ENCODE peak calls at places on chromosomes 7 and 10, in nine cellular contexts. B is neuronal stem cell; K is CD8-positive, alpha-beta memory T cell; D is H7; H is MG63; W is fibroblast of the aortic adventitia; Z is foreskin fibroblast; G is endothelial cell of umbilical vein; C is ovary. R is an unnamed sample.

GRCh38 chr7:157613575-157614322 is 276.9 kb downstream of the DNAJB6 start:
- DNase-seq in B (no peak), C (peak), K (no peak), G (no peak), W (no peak), D (peak), Z (peak), H (no peak), R (no peak)

GRCh38 chr7:35993663-35994622 is 159.1 kb upstream of the EEPD1 start:
- DNase-seq in K (no peak), D (no peak), G (no peak), C (no peak), Z (peak), W (no peak), H (peak), B (peak), R (peak)

GRCh38 chr10:62528441-62528840 is 154.3 kb downstream of the ZNF365 start:
- DNase-seq in G (no peak), K (peak), H (no peak), C (no peak), D (no peak), B (no peak), W (no peak), Z (no peak), R (no peak)

GRCh38 chr10:21171936-21172773 is 275.0 kb upstream of the NEBL start:
- DNase-seq in B (no peak), K (no peak), W (no peak), D (no peak), Z (no peak), C (no peak), G (no peak), H (no peak), R (no peak)

GRCh38 chr10:58637372-58637771 is 124.7 kb downstream of the BICC1 start:
- DNase-seq in Z (peak), B (no peak), W (peak), H (peak), G (no peak), C (no peak), D (no peak), K (no peak), R (peak)

GRCh38 chr7:67788689-67789088 is 792.1 kb downstream of the TYW1 start:
- DNase-seq in Z (peak), W (peak), K (no peak), H (no peak), D (peak), B (no peak), C (no peak), G (no peak), R (peak)

GRCh38 chr7:17580141-17580540 is 281.7 kb downstream of the AHR start:
- DNase-seq in W (peak), K (no peak), H (peak), G (no peak), Z (peak), D (no peak), C (no peak), B (no peak), R (peak)

GRCh38 chr7:158398750-158399149 is 188.9 kb downstream of the PTPRN2 start:
- DNase-seq in H (no peak), C (no peak), W (no peak), G (no peak), Z (no peak), K (no peak), D (no peak), B (no peak), R (no peak)

GRCh38 chr7:73827568-73828106 is 3.2 kb upstream of the CLDN4 start:
- DNase-seq in C (no peak), D (peak), K (no peak), H (no peak), B (no peak), W (no peak), Z (no peak), G (peak), R (no peak)

GRCh38 chr7:519429-519973 is at the start of gene PDGFA:
- DNase-seq in C (peak), D (peak), K (no peak), W (peak), H (peak), Z (peak), G (no peak), B (no peak), R (peak)

GRCh38 chr10:32454148-32454547 is 8.2 kb downstream of the CCDC7 start:
- DNase-seq in C (no peak), B (no peak), Z (no peak), W (no peak), D (no peak), H (no peak), G (no peak), K (no peak), R (no peak)

GRCh38 chr10:133134411-133135115 is 25.5 kb upstream of the KNDC1 start:
- DNase-seq in G (no peak), C (peak), D (peak), H (no peak), K (no peak), Z (no peak), B (no peak), W (no peak), R (no peak)

GRCh38 chr10:5643356-5643755 is 23.0 kb downstream of the ASB13 start:
- DNase-seq in G (no peak), D (no peak), Z (no peak), H (no peak), W (peak), C (no peak), K (no peak), B (no peak), R (peak)

GRCh38 chr10:117590516-117590915 is 48.0 kb downstream of the EMX2 start:
- DNase-seq in D (no peak), B (no peak), K (no peak), C (no peak), G (no peak), W (no peak), Z (no peak), H (no peak), R (no peak)

GRCh38 chr7:154837087-154837486 is 165.8 kb downstream of the PAXIP1 start:
- DNase-seq in B (no peak), K (no peak), W (no peak), C (no peak), G (no peak), H (no peak), D (no peak), Z (no peak), R (no peak)

GRCh38 chr10:101770331-101771215 is 5.3 kb downstream of the FGF8 start:
- DNase-seq in C (no peak), B (no peak), K (no peak), G (no peak), Z (no peak), H (no peak), D (peak), W (no peak), R (no peak)

GRCh38 chr10:48634198-48634983 is 29.5 kb upstream of the ARHGAP22 start:
- DNase-seq in D (no peak), W (peak), B (no peak), C (no peak), H (peak), G (no peak), Z (peak), K (peak), R (peak)

GRCh38 chr10:124890225-124890624 is 51.7 kb upstream of the ZRANB1 start:
- DNase-seq in W (no peak), B (no peak), C (no peak), Z (no peak), K (no peak), H (no peak), G (no peak), D (no peak), R (no peak)
- H3K4me3 ChIP-seq in W (no peak), B (no peak), C (no peak), Z (no peak), K (no peak), H (no peak), G (no peak), D (no peak), R (no peak)

GRCh38 chr7:48090095-48090805 is 1.2 kb downstream of the UPP1 start:
- DNase-seq in Z (peak), D (peak), B (peak), G (peak), W (peak), K (no peak), C (peak), H (no peak), R (peak)
- H3K4me3 ChIP-seq in Z (peak), D (peak), B (peak), G (peak), W (peak), K (peak), C (peak), H (no peak), R (peak)

GRCh38 chr10:13527864-13528137 is 1.0 kb downstream of the BEND7 start:
- DNase-seq in B (no peak), H (no peak), G (peak), D (no peak), K (no peak), W (no peak), Z (no peak), C (no peak), R (no peak)

GRCh38 chr10:13525683-13526082 is 3.1 kb downstream of the BEND7 start:
- DNase-seq in W (no peak), K (no peak), D (no peak), Z (no peak), G (no peak), H (no peak), B (no peak), C (no peak), R (no peak)

GRCh38 chr10:13528138-13528874 is 508 bp downstream of the BEND7 start:
- DNase-seq in Z (no peak), C (peak), W (no peak), D (peak), G (peak), H (peak), K (no peak), B (no peak), R (no peak)

GRCh38 chr10:13528875-13529713 is at the start of gene BEND7:
- DNase-seq in K (no peak), D (peak), B (no peak), Z (peak), G (peak), W (no peak), C (peak), H (peak), R (peak)

GRCh38 chr10:13526952-13527863 is 1.6 kb downstream of the BEND7 start:
- DNase-seq in K (no peak), W (peak), D (no peak), C (no peak), Z (peak), B (no peak), G (peak), H (peak), R (peak)
- H3K4me3 ChIP-seq in K (no peak), W (no peak), D (no peak), C (peak), Z (peak), B (no peak), G (peak), H (peak), R (peak)

GRCh38 chr7:105851064-105851463 is 25.3 kb downstream of the ATXN7L1 start:
- DNase-seq in W (no peak), Z (no peak), G (no peak), D (no peak), H (no peak), K (no peak), B (no peak), C (no peak), R (no peak)
- H3K4me3 ChIP-seq in W (no peak), Z (no peak), G (no peak), D (no peak), H (no peak), K (no peak), B (no peak), C (no peak), R (no peak)

GRCh38 chr10:484925-485661 is 204.4 kb downstream of the DIP2C start:
- DNase-seq in W (peak), D (peak), C (no peak), H (peak), G (peak), B (no peak), K (peak), Z (no peak), R (no peak)
- H3K4me3 ChIP-seq in W (peak), D (no peak), C (peak), H (peak), G (peak), B (no peak), K (peak), Z (peak), R (peak)

GRCh38 chr7:101231644-101232043 is 6.0 kb downstream of the CLDN15 start:
- DNase-seq in G (peak), K (no peak), C (no peak), B (no peak), W (no peak), H (no peak), D (no peak), Z (no peak), R (no peak)
- H3K4me3 ChIP-seq in G (no peak), K (no peak), C (no peak), B (peak), W (no peak), H (no peak), D (peak), Z (no peak), R (no peak)